ENCODE peak calls at places on chromosomes 1 and 21, in four cellular contexts. One of them, this sample, is unnamed.

GRCh38 chr1:227999056-227999930 is 7.5 kb upstream of the WNT3A start:
- DNase-seq in GM12864: peak; percentile 22
- DNase-seq in lung: peak; percentile 80
- DNase-seq in HFF-Myc: peak; percentile 25
- DNase-seq in this sample: peak; percentile 11

GRCh38 chr1:83905315-83905907 is 93.5 kb downstream of the TTLL7 start:
- DNase-seq in GM12864: no peak
- DNase-seq in lung: no peak
- DNase-seq in HFF-Myc: no peak
- DNase-seq in this sample: no peak

GRCh38 chr1:20732588-20733360 is at the start of gene SH2D5:
- DNase-seq in GM12864: peak; percentile 49
- DNase-seq in lung: peak; percentile 77
- DNase-seq in HFF-Myc: peak; percentile 95
- DNase-seq in this sample: peak; percentile 92

GRCh38 chr1:58409826-58410225 is 136.7 kb downstream of the OMA1 start:
- DNase-seq in GM12864: no peak
- DNase-seq in lung: no peak
- DNase-seq in HFF-Myc: peak; percentile 74
- DNase-seq in this sample: peak; percentile 83

GRCh38 chr1:177181631-177182291 is 11.0 kb downstream of the BRINP2 start:
- DNase-seq in GM12864: no peak
- DNase-seq in lung: peak; percentile 55
- DNase-seq in HFF-Myc: peak; percentile 20
- DNase-seq in this sample: peak; percentile 24

GRCh38 chr1:223500560-223501425 is 107.6 kb downstream of the CCDC185 start:
- DNase-seq in GM12864: no peak
- DNase-seq in lung: peak; percentile 66
- DNase-seq in HFF-Myc: peak; percentile 33
- DNase-seq in this sample: peak; percentile 96

GRCh38 chr1:45804671-45804973 is 1.2 kb downstream of the MAST2 start:
- DNase-seq in GM12864: no peak
- DNase-seq in lung: no peak
- DNase-seq in HFF-Myc: no peak
- DNase-seq in this sample: no peak

GRCh38 chr1:170483041-170483440 is 48.9 kb upstream of the GORAB start:
- DNase-seq in GM12864: no peak
- DNase-seq in lung: no peak
- DNase-seq in HFF-Myc: peak; percentile 54
- DNase-seq in this sample: no peak

GRCh38 chr1:224211262-224211962 is 28.4 kb downstream of the DEGS1 start:
- DNase-seq in GM12864: no peak
- DNase-seq in lung: no peak
- DNase-seq in HFF-Myc: peak; percentile 57
- DNase-seq in this sample: peak; percentile 68

GRCh38 chr1:85258536-85259117 is 835 bp downstream of the C1orf52 start:
- DNase-seq in GM12864: no peak
- DNase-seq in lung: no peak
- DNase-seq in HFF-Myc: no peak
- DNase-seq in this sample: no peak

GRCh38 chr1:228423399-228424053 is 6.9 kb upstream of the TRIM17 start:
- DNase-seq in GM12864: no peak
- DNase-seq in lung: no peak
- DNase-seq in HFF-Myc: no peak
- DNase-seq in this sample: no peak

GRCh38 chr1:160834945-160835565 is 27.6 kb downstream of the CD244 start:
- DNase-seq in GM12864: no peak
- DNase-seq in lung: no peak
- DNase-seq in HFF-Myc: no peak
- DNase-seq in this sample: no peak

GRCh38 chr1:14499312-14500040 is 99.0 kb upstream of the KAZN start:
- DNase-seq in GM12864: no peak
- DNase-seq in lung: no peak
- DNase-seq in HFF-Myc: no peak
- DNase-seq in this sample: no peak

GRCh38 chr21:31182231-31183129 is 144.2 kb upstream of the KRTAP19-8 start:
- DNase-seq in GM12864: no peak
- DNase-seq in lung: no peak
- DNase-seq in HFF-Myc: no peak
- DNase-seq in this sample: no peak

GRCh38 chr1:59541161-59541560 is 244.3 kb downstream of the FGGY start:
- DNase-seq in GM12864: no peak
- DNase-seq in lung: no peak
- DNase-seq in HFF-Myc: no peak
- DNase-seq in this sample: no peak

GRCh38 chr1:6180578-6181311 is 624 bp upstream of the CHD5 start:
- DNase-seq in GM12864: no peak
- DNase-seq in lung: no peak
- DNase-seq in HFF-Myc: no peak
- DNase-seq in this sample: no peak

GRCh38 chr1:10942542-10942912 is 69.9 kb upstream of the TARDBP start:
- DNase-seq in GM12864: no peak
- DNase-seq in lung: no peak
- DNase-seq in HFF-Myc: no peak
- DNase-seq in this sample: no peak

GRCh38 chr1:154925335-154926170 is 11.0 kb downstream of the PMVK start:
- DNase-seq in GM12864: no peak
- DNase-seq in lung: no peak
- DNase-seq in HFF-Myc: no peak
- DNase-seq in this sample: no peak

GRCh38 chr1:8987881-8988617 is 38.2 kb downstream of the SLC2A7 start:
- DNase-seq in GM12864: no peak
- DNase-seq in lung: peak; percentile 42
- DNase-seq in HFF-Myc: no peak
- DNase-seq in this sample: no peak
- H3K4me3 ChIP-seq in GM12864: no peak overlapping the region
- H3K4me3 ChIP-seq in lung: no peak overlapping the region
- H3K4me3 ChIP-seq in HFF-Myc: no peak overlapping the region
- H3K4me3 ChIP-seq in this sample: no peak overlapping the region

DNA sequence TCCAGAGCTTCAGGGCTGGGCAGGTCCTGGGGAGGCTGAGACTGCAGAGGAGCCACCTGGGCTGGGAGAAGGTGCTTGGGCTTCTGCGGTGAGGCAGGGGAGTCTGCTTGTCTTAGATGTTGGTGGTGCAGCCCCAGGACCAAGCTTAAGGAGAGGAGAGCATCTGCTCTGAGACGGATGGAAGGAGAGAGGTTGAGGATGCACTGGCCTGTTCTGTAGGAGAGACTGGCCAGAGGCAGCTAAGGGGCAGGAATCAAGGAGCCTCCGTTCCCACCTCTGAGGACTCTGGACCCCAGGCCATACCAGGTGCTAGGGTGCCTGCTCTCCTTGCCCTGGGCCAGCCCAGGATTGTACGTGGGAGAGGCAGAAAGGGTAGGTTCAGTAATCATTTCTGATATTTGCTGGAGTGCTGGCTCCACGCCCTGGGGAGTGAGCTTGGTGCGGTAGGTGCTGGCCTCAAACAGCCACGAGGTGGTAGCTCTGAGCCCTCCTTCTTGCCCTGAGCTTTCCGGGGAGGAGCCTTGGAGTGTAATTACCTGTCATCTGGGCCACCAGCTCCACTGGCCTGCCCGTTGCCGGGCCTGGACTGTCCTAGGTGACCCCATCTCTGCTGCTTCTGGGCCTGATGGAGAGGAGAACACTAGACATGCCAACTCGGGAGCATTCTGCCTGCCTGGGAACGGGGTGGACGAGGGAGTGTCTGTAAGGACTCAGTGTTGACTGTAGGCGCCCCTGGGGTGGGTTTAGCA is 9.3 kb downstream of the MYBPH start:
- DNase-seq in GM12864: no peak
- DNase-seq in lung: no peak
- DNase-seq in HFF-Myc: no peak
- DNase-seq in this sample: no peak
- TF ChIP-seq CTCF in GM12864: peak; percentile 47
- TF ChIP-seq CTCF in lung: no peak
- TF ChIP-seq CTCF in HFF-Myc: no peak
- TF ChIP-seq CTCF in this sample: no peak

GRCh38 chr1:61241864-61242472 is 159.6 kb downstream of the NFIA start:
- DNase-seq in GM12864: no peak
- DNase-seq in lung: no peak
- DNase-seq in HFF-Myc: no peak
- DNase-seq in this sample: no peak
- H3K4me3 ChIP-seq in GM12864: no peak overlapping the region
- H3K4me3 ChIP-seq in lung: no peak overlapping the region
- H3K4me3 ChIP-seq in HFF-Myc: no peak overlapping the region
- H3K4me3 ChIP-seq in this sample: no peak overlapping the region

GRCh38 chr1:189678779-189679178 is 798.9 kb downstream of the BRINP3 start:
- DNase-seq in GM12864: no peak
- DNase-seq in lung: no peak
- DNase-seq in HFF-Myc: no peak
- DNase-seq in this sample: no peak
- TF ChIP-seq CTCF in GM12864: peak; percentile 32
- TF ChIP-seq CTCF in lung: no peak
- TF ChIP-seq CTCF in HFF-Myc: no peak
- TF ChIP-seq CTCF in this sample: no peak

GRCh38 chr1:172442404-172442803 is 1.5 kb downstream of the PIGC start:
- DNase-seq in GM12864: no peak
- DNase-seq in lung: no peak
- DNase-seq in HFF-Myc: no peak
- DNase-seq in this sample: no peak
- H3K4me3 ChIP-seq in GM12864: no peak overlapping the region
- H3K4me3 ChIP-seq in lung: no peak overlapping the region
- H3K4me3 ChIP-seq in HFF-Myc: peak overlapping the region; percentile 73
- H3K4me3 ChIP-seq in this sample: no peak overlapping the region